ENCODE peak calls at places on chromosomes 13 and 19, in ten cellular contexts. L is effector memory CD4-positive, alpha-beta T cell; A is neural progenitor cell; Z is cardiac muscle cell; K is foreskin fibroblast; G is AG04450; I is A549; X is ovary; F is astrocyte of the spinal cord; M is uterus. Y is an unnamed sample.

GRCh38 chr13:105616313-105617075 is 919.0 kb downstream of the EFNB2 start:
- DNase-seq in F (peak), K (no peak), M (no peak), X (no peak), A (no peak), G (no peak), L (no peak), Z (no peak), I (no peak), Y (no peak)

GRCh38 chr13:77323858-77324257 is 3.0 kb downstream of the MYCBP2 start:
- DNase-seq in A (no peak), K (no peak), M (no peak), G (no peak), F (no peak), X (no peak), I (no peak), L (no peak), Z (no peak), Y (no peak)

GRCh38 chr13:73991884-73992283 is 142.3 kb downstream of the KLF12 start:
- DNase-seq in G (no peak), I (no peak), A (no peak), L (no peak), K (no peak), F (no peak), M (no peak), Z (no peak), X (no peak), Y (no peak)

GRCh38 chr13:96041326-96042092 is 11.7 kb downstream of the UGGT2 start:
- DNase-seq in F (no peak), I (no peak), Z (no peak), K (no peak), L (no peak), A (no peak), M (no peak), G (no peak), X (no peak), Y (no peak)

GRCh38 chr13:66992183-66992582 is 238.0 kb downstream of the PCDH9 start:
- DNase-seq in A (no peak), M (no peak), K (peak), G (no peak), F (peak), I (peak), X (no peak), Z (peak), L (no peak), Y (peak)

GRCh38 chr13:67769987-67770341 is 539.8 kb upstream of the PCDH9 start:
- DNase-seq in G (no peak), L (no peak), M (no peak), K (no peak), A (no peak), F (no peak), I (no peak), X (no peak), Z (no peak), Y (no peak)

GRCh38 chr19:52687658-52688057 is 47.2 kb downstream of the ZNF611 start:
- DNase-seq in Z (no peak), L (no peak), M (no peak), A (no peak), X (no peak), G (no peak), F (no peak), I (no peak), K (no peak), Y (no peak)

GRCh38 chr13:26759907-26760834 is at the start of gene GPR12:
- DNase-seq in G (no peak), Z (peak), M (no peak), I (no peak), L (no peak), F (peak), K (peak), A (peak), X (no peak), Y (peak)

GRCh38 chr13:43203781-43204180 is 180.4 kb downstream of the DNAJC15 start:
- DNase-seq in I (no peak), G (no peak), M (no peak), F (no peak), X (no peak), Z (no peak), A (no peak), K (no peak), L (no peak), Y (no peak)

GRCh38 chr13:106612688-106613087 is 44.8 kb upstream of the ARGLU1 start:
- DNase-seq in X (peak), K (peak), A (no peak), G (no peak), I (no peak), Z (peak), L (no peak), M (peak), F (no peak), Y (peak)

GRCh38 chr13:23701191-23701590 is 131.0 kb downstream of the TNFRSF19 start:
- DNase-seq in X (no peak), Z (no peak), F (no peak), M (no peak), L (no peak), G (no peak), K (no peak), I (no peak), A (no peak), Y (peak)

GRCh38 chr13:95505265-95505664 is 47.3 kb upstream of the CLDN10 start:
- DNase-seq in L (no peak), F (no peak), Z (peak), X (no peak), M (no peak), I (peak), A (peak), K (no peak), G (no peak), Y (no peak)

GRCh38 chr19:42683917-42684513 is 56.3 kb downstream of the PSG3 start:
- DNase-seq in Z (peak), M (no peak), X (no peak), F (peak), A (peak), K (peak), I (peak), L (no peak), G (no peak), Y (peak)

GRCh38 chr19:38656171-38656981 is 8.9 kb downstream of the ACTN4 start:
- DNase-seq in L (peak), M (no peak), K (peak), X (no peak), Z (no peak), I (peak), G (no peak), A (no peak), F (peak), Y (peak)

GRCh38 chr19:15836595-15837398 is 21.3 kb upstream of the OR10H1 start:
- DNase-seq in F (peak), A (no peak), M (peak), L (peak), X (peak), Z (no peak), G (peak), K (peak), I (peak), Y (peak)

GRCh38 chr19:39409886-39410619 is 2.4 kb upstream of the PLEKHG2 start:
- DNase-seq in F (peak), G (no peak), L (peak), A (peak), M (peak), X (peak), K (peak), Z (peak), I (peak), Y (peak)

GRCh38 chr19:47093254-47093653 is 20.3 kb downstream of the ZC3H4 start:
- DNase-seq in L (no peak), A (no peak), I (no peak), Z (no peak), X (no peak), G (no peak), M (no peak), K (no peak), F (no peak), Y (no peak)

GRCh38 chr19:30327331-30327730 is 44.9 kb upstream of the ZNF536 start:
- DNase-seq in A (no peak), K (no peak), G (no peak), X (no peak), Z (no peak), I (no peak), F (no peak), M (no peak), L (no peak), Y (no peak)

GRCh38 chr19:15428956-15429824 is 10.4 kb upstream of the AKAP8L start:
- DNase-seq in A (no peak), M (no peak), F (no peak), G (no peak), Z (no peak), X (no peak), I (no peak), K (no peak), L (no peak), Y (no peak)

GRCh38 chr19:53868091-53868891 is 608 bp downstream of the MYADM start:
- DNase-seq in L (peak), M (peak), G (no peak), A (peak), X (peak), K (peak), F (peak), I (peak), Z (peak), Y (peak)

GRCh38 chr19:56720281-56720680 is 48.7 kb upstream of the ZNF835 start:
- DNase-seq in I (no peak), M (peak), X (peak), F (no peak), L (no peak), K (no peak), G (no peak), Z (no peak), A (no peak), Y (no peak)

GRCh38 chr13:108496364-108497215 is 132.8 kb upstream of the MYO16 start:
- DNase-seq in G (no peak), X (no peak), A (peak), L (no peak), I (no peak), K (no peak), M (no peak), Z (peak), F (peak), Y (peak)

GRCh38 chr13:43433691-43434121 is 353.1 kb downstream of the ENOX1 start:
- DNase-seq in A (no peak), F (no peak), K (no peak), X (no peak), Z (no peak), G (no peak), M (no peak), L (no peak), I (no peak), Y (no peak)

GRCh38 chr19:53554804-53555203 is 16.9 kb downstream of the ZNF331 start:
- DNase-seq in L (no peak), Z (no peak), K (no peak), X (no peak), M (no peak), I (no peak), G (no peak), A (no peak), F (no peak), Y (no peak)

DNA sequence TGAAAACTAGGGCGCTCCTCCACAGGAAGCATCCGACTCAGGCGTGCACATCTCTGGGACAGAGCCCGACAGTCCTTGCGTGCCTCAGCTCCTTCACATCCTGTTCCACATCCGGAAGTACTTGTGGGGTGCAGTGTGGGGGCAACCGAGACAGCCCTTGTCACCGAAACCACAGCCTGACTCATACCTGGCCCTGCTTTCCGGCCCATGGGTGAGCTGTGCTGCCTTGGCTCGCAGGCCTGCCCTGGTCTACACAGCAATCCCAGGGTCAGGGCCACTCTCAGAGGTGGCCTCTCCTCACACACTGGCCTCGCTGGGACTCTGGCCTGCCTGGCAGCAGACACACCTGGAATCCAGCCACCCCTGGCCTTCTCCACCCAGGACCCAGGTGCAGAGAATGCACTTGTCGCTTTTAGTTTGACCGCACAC is 100.4 kb downstream of the STK24 start:
- DNase-seq in M (peak), A (no peak), X (no peak), Z (no peak), G (no peak), L (peak), K (peak), I (no peak), F (peak), Y (peak)
- H3K4me3 ChIP-seq in M (no peak), A (no peak), X (no peak), Z (no peak), G (no peak), L (no peak), K (no peak), I (no peak), F (no peak), Y (no peak)

GRCh38 chr19:35346193-35347052 is 1.3 kb upstream of the FFAR1 start:
- DNase-seq in K (no peak), A (no peak), G (no peak), X (peak), M (no peak), F (no peak), L (peak), I (no peak), Z (no peak), Y (no peak)
- H3K4me3 ChIP-seq in K (no peak), A (no peak), G (no peak), X (no peak), M (no peak), F (no peak), L (peak), I (no peak), Z (no peak), Y (no peak)

GRCh38 chr19:5956728-5957127 is 21.2 kb downstream of the RANBP3 start:
- DNase-seq in M (no peak), K (no peak), A (no peak), G (no peak), L (no peak), X (no peak), I (no peak), F (no peak), Z (no peak), Y (no peak)

GRCh38 chr19:5957132-5957531 is 20.8 kb downstream of the RANBP3 start:
- DNase-seq in I (no peak), A (no peak), G (no peak), F (peak), X (no peak), K (no peak), Z (no peak), M (no peak), L (no peak), Y (no peak)

GRCh38 chr19:5955638-5955935 is 22.4 kb downstream of the RANBP3 start:
- DNase-seq in X (no peak), K (no peak), M (no peak), A (no peak), L (no peak), G (no peak), F (peak), Z (no peak), I (no peak), Y (no peak)

GRCh38 chr19:5958074-5958850 is 19.7 kb downstream of the RANBP3 start:
- DNase-seq in F (no peak), G (no peak), I (no peak), M (no peak), L (no peak), X (no peak), A (no peak), K (no peak), Z (no peak), Y (no peak)

DNA sequence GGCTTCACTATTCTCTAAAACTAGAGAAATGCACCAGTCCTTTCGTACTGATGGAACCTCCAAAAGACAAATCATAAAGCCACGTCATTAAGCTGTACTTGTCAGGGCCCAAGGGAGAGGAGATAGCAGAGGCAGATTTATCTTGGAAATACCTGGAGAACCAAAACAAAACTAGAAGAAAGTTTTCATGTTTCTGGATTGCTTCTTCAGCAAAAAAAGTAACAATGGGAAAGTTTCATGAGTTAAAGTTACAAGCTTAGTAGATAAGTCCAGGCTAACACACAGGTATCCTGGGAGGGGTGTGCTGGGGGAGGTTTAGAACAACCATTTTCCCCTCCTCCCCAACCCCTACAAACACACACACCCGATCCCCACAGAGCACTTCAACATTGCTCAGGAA is 21.6 kb downstream of the RANBP3 start:
- DNase-seq in F (no peak), I (no peak), M (no peak), Z (no peak), L (no peak), A (no peak), G (no peak), X (no peak), K (no peak), Y (no peak)
- H3K4me3 ChIP-seq in F (no peak), I (no peak), M (no peak), Z (no peak), L (no peak), A (no peak), G (no peak), X (no peak), K (no peak), Y (no peak)

DNA sequence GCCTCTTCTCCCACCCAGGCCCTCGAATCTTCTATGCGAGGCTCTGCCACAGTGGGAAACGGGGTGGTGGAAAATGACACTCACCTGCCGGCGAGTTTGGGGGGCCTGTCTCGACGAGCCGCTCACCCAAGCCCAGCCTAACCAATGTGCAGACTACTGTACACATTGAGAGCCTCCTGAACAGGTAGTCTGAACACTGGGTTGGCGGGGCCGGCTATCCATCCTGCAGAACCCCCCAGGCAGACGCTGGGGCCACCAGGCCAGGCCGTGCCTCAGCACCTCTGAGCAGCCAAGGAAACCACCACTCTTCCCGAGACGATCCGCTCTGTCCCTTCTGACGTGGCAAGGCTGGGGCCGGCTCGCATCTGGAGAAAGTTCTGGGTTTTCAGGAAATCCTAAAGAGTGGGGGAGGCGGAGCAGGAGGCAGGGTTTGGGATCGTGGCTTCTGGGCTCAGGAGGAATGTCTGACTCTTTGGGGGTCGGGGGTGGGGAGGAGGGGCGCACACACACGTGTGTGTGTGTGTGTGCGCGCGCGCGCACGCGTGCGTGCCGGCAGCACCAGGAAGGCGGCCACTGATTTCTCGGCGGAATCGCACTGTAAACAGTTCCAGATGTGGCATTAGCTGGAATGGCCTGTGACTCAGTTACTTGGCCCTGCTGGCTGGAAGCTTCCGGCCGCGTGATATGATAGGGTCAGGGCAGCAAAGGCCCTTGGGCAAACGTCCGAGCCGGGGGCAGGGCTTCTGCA is 18.5 kb downstream of the TMED1 start:
- DNase-seq in F (peak), K (peak), I (no peak), Z (no peak), G (peak), X (peak), M (peak), L (no peak), A (no peak), Y (peak)
- H3K4me3 ChIP-seq in F (peak), K (peak), I (no peak), Z (no peak), G (peak), X (peak), M (peak), L (no peak), A (no peak), Y (peak)

GRCh38 chr19:13955662-13956364 is 3.5 kb downstream of the DCAF15 start:
- DNase-seq in G (no peak), F (no peak), X (no peak), M (no peak), I (no peak), A (no peak), Z (no peak), K (no peak), L (no peak), Y (no peak)

GRCh38 chr19:13956365-13956744 is 4.0 kb downstream of the DCAF15 start:
- DNase-seq in Z (no peak), X (no peak), M (no peak), G (no peak), K (no peak), L (no peak), F (no peak), A (no peak), I (no peak), Y (no peak)

GRCh38 chr19:13952154-13953020 is at the start of gene DCAF15:
- DNase-seq in M (peak), A (peak), F (peak), G (peak), Z (peak), K (peak), I (peak), L (peak), X (peak), Y (peak)

GRCh38 chr19:13953021-13953531 is 767 bp downstream of the DCAF15 start:
- DNase-seq in X (no peak), K (peak), G (no peak), A (peak), L (no peak), M (no peak), F (peak), I (peak), Z (no peak), Y (peak)

GRCh38 chr19:13954185-13954584 is 1.9 kb downstream of the DCAF15 start:
- DNase-seq in A (no peak), M (no peak), I (no peak), G (no peak), K (no peak), F (no peak), L (no peak), X (no peak), Z (no peak), Y (no peak)
- H3K4me3 ChIP-seq in A (no peak), M (no peak), I (no peak), G (no peak), K (no peak), F (no peak), L (no peak), X (no peak), Z (no peak), Y (no peak)

DNA sequence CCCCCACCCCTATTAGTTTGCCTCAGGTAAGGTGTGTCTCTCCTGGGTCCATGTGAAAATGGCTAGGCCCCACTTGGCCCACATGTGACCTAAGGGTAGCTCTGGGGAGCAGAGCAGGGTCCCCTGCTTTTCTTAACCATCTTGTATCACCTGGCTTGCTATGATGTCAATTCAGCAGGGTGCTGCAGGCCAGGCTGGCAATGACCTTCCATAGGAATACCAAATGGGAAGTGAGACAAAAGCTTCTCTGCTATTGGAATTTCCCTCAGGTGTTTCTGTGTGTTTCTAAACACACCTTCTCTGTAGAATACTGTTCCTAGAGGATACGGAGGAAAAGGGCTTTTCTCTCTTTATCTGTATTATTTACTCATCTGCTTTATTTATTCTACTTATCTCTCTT is 35.7 kb upstream of the DACH1 start:
- DNase-seq in I (no peak), L (no peak), M (no peak), F (no peak), A (no peak), Z (no peak), X (no peak), G (no peak), K (no peak), Y (no peak)
- H3K4me3 ChIP-seq in I (no peak), L (no peak), M (no peak), F (no peak), A (no peak), Z (no peak), X (no peak), G (no peak), K (no peak), Y (no peak)

GRCh38 chr19:1922803-1923202 is 17.6 kb downstream of the ADAT3 start:
- DNase-seq in Z (no peak), M (no peak), K (no peak), I (no peak), F (no peak), L (no peak), X (no peak), A (no peak), G (no peak), Y (no peak)

GRCh38 chr19:1918975-1919374 is 13.8 kb downstream of the ADAT3 start:
- DNase-seq in A (no peak), Z (no peak), I (no peak), K (no peak), X (no peak), L (no peak), M (no peak), G (no peak), F (no peak), Y (no peak)

GRCh38 chr19:1921825-1922224 is 16.6 kb downstream of the ADAT3 start:
- DNase-seq in K (no peak), X (no peak), I (no peak), M (no peak), L (no peak), A (no peak), F (no peak), G (no peak), Z (no peak), Y (no peak)

GRCh38 chr19:1921326-1921725 is 16.1 kb downstream of the ADAT3 start:
- DNase-seq in L (no peak), F (no peak), I (no peak), A (no peak), Z (no peak), K (no peak), M (peak), G (no peak), X (no peak), Y (no peak)

GRCh38 chr19:1920644-1921043 is 15.4 kb downstream of the ADAT3 start:
- DNase-seq in A (no peak), G (no peak), Z (no peak), K (no peak), M (no peak), L (no peak), X (no peak), I (no peak), F (no peak), Y (no peak)
- H3K4me3 ChIP-seq in A (no peak), G (no peak), Z (no peak), K (no peak), M (no peak), L (no peak), X (no peak), I (no peak), F (no peak), Y (no peak)

GRCh38 chr13:25538276-25538675 is 166.5 kb downstream of the ATP8A2 start:
- DNase-seq in I (no peak), M (no peak), K (no peak), A (no peak), Z (no peak), L (no peak), F (no peak), G (no peak), X (no peak), Y (no peak)
- H3K4me3 ChIP-seq in I (no peak), M (no peak), K (no peak), A (no peak), Z (no peak), L (no peak), F (no peak), G (no peak), X (no peak), Y (no peak)